ENCODE peak calls at places on chromosomes 11 and 22, in five cellular contexts. R is T follicular helper cell, V is islet precursor cell, L is EH, D is heart left ventricle. A is an unnamed sample.

GRCh38 chr11:74570266-74571061 is 21.9 kb upstream of the POLD3 start:
- DNase-seq in R (no peak), V (peak), L (peak), D (no peak), A (no peak)

GRCh38 chr11:80958414-80958813 is 1517.6 kb upstream of the TENM4 start:
- DNase-seq in R (no peak), V (no peak), L (no peak), D (no peak), A (no peak)

GRCh38 chr11:9972917-9973504 is 309.1 kb downstream of the SWAP70 start:
- DNase-seq in R (no peak), V (no peak), L (peak), D (no peak), A (no peak)

GRCh38 chr11:3867209-3868071 is 12.0 kb downstream of the STIM1 start:
- DNase-seq in R (no peak), V (peak), L (no peak), D (no peak), A (no peak)

GRCh38 chr22:39724390-39724789 is 153.8 kb downstream of the CACNA1I start:
- DNase-seq in R (no peak), V (peak), L (peak), D (no peak), A (no peak)

GRCh38 chr22:23401910-23402274 is 178.2 kb downstream of the IGLL1 start:
- DNase-seq in R (no peak), V (no peak), L (no peak), D (no peak), A (no peak)

GRCh38 chr11:95076416-95076815 is 9.7 kb downstream of the SRSF8 start:
- DNase-seq in R (no peak), V (no peak), L (peak), D (no peak), A (no peak)

GRCh38 chr22:30841264-30841663 is 127.3 kb downstream of the MORC2 start:
- DNase-seq in R (no peak), V (no peak), L (peak), D (no peak), A (no peak)

GRCh38 chr11:121459413-121460041 is 6.8 kb upstream of the SORL1-AS1 start:
- DNase-seq in R (no peak), V (no peak), L (no peak), D (no peak), A (no peak)

GRCh38 chr11:113591122-113591521 is 115.0 kb downstream of the TMPRSS5 start:
- DNase-seq in R (no peak), V (peak), L (no peak), D (no peak), A (no peak)

GRCh38 chr11:92330114-92330513 is 105.5 kb downstream of the FAT3 start:
- DNase-seq in R (no peak), V (no peak), L (no peak), D (no peak), A (no peak)

GRCh38 chr11:131877246-131877645 is 506.8 kb downstream of the NTM start:
- DNase-seq in R (no peak), V (no peak), L (no peak), D (no peak), A (no peak)

GRCh38 chr11:117839234-117839882 is 14.8 kb upstream of the FXYD2 start:
- DNase-seq in R (no peak), V (peak), L (no peak), D (no peak), A (peak)